ENCODE peak calls at places on chromosomes 5 and 9, in nine cellular contexts. Q is CD4-positive, CD25-positive, alpha-beta regulatory T cell; L is adipocyte; U is kidney epithelial cell; R is aorta; E is tibial artery; W is CD8-positive, alpha-beta T cell; I is heart left ventricle; S is left ventricle myocardium inferior. O is an unnamed sample.

GRCh38 chr5:132074772-132075718 is 1.5 kb downstream of the CSF2 start:
- DNase-seq in Q (no peak), L (no peak), U (no peak), R (no peak), E (no peak), W (no peak), I (no peak), S (no peak), O (peak; percentile 90)

GRCh38 chr5:112862085-112862484 is 998 bp downstream of the SRP19 start:
- DNase-seq in Q (no peak), L (no peak), U (no peak), R (no peak), E (no peak), W (no peak), I (no peak), S (no peak), O (no peak)

GRCh38 chr9:111914749-111915424 is 18.3 kb downstream of the UGCG start:
- DNase-seq in Q (peak; percentile 30), L (peak; percentile 62), U (no peak), R (no peak), E (no peak), W (no peak), I (no peak), S (no peak), O (no peak)

GRCh38 chr9:126326228-126327015 is at the start of gene MVB12B:
- DNase-seq in Q (peak; percentile 57), L (peak; percentile 77), U (no peak), R (peak; percentile 57), E (no peak), W (peak; percentile 66), I (peak; percentile 65), S (peak; percentile 46), O (peak; percentile 70)

GRCh38 chr9:71681708-71682268 is 86.5 kb downstream of the CEMIP2 start:
- DNase-seq in Q (no peak), L (peak; percentile 70), U (no peak), R (no peak), E (no peak), W (no peak), I (no peak), S (no peak), O (no peak)

GRCh38 chr9:113653746-113654604 is 190.4 kb downstream of the RGS3 start:
- DNase-seq in Q (no peak), L (no peak), U (no peak), R (peak; percentile 69), E (no peak), W (no peak), I (no peak), S (no peak), O (no peak)

GRCh38 chr9:121861501-121862180 is 210.2 kb downstream of the DAB2IP start:
- DNase-seq in Q (no peak), L (no peak), U (no peak), R (no peak), E (no peak), W (no peak), I (peak; percentile 56), S (peak; percentile 37), O (no peak)

GRCh38 chr5:65213921-65214525 is 267.7 kb downstream of the ADAMTS6 start:
- DNase-seq in Q (no peak), L (no peak), U (no peak), R (no peak), E (no peak), W (no peak), I (no peak), S (peak; percentile 13), O (no peak)

GRCh38 chr9:129823163-129823933 is 588 bp downstream of the TOR1A start:
- DNase-seq in Q (no peak), L (peak; percentile 50), U (no peak), R (no peak), E (no peak), W (peak; percentile 17), I (no peak), S (no peak), O (peak; percentile 55)

GRCh38 chr9:95313010-95313498 is 4.5 kb downstream of the FANCC start:
- DNase-seq in Q (no peak), L (peak; percentile 60), U (peak; percentile 32), R (peak; percentile 68), E (peak; percentile 45), W (no peak), I (peak; percentile 70), S (peak; percentile 46), O (peak; percentile 86)

DNA sequence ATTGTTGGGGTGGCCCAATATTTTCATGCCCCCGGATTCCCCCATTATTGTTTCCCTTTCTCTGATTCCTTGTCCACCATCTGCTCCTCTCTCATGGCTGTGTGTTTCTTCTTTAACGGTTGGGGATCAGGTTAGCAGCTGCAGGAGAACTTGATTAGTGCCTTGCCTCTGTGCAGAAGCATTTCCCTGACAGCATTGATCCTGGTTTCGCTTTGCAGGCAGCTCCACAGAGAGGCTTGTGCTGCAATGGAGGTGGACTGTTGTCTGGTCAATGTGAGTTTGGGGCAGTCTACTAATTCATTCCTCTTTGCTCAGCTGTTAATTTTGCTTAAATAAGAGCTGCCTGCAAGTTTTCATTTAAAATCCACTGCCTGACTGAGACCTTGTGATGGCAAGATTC is 32.5 kb upstream of the SSBP2 start:
- DNase-seq in Q (no peak), L (no peak), U (no peak), R (no peak), E (no peak), W (no peak), I (no peak), S (no peak), O (no peak)
- H3K4me3 ChIP-seq in Q (no peak overlapping the region), L (peak overlapping the region; percentile 27), U (no peak overlapping the region), R (no peak overlapping the region), E (no peak overlapping the region), W (no peak overlapping the region), I (no peak overlapping the region), S (no peak overlapping the region), O (no peak overlapping the region)

DNA sequence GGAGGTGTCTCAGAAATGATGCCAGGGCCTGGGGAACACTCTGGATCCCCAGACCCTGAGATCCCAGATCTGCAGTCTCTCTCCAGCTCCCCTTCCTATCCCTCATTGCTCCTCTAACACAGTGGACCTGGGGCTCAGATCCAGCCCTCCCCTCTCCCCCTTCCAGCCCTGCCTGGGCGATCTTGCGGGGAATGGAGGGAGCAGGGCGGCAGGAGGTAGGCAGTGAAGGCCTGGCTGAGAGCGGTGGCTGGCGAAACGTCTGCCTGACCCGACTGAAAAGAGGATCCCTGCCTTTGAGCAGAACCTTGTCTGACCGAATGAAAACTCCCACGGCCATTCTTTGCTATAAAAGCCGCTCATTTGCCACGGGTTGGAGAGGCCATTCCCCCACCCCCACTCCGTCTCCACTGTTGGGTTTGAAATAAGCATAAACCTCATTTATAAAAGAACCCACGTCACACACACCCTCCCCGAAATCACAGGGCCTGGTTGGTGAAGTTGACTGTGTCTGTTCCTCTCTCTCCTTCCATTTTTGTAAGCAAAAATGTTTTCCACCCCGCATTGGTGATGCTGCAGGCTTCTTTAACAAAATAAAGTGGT is 8.8 kb downstream of the MSX2 start:
- DNase-seq in Q (no peak), L (no peak), U (no peak), R (no peak), E (no peak), W (no peak), I (no peak), S (no peak), O (no peak)
- H3K27me3 ChIP-seq in Q (peaks cover 19% of the 10 kb centered on the region), L (peaks cover 36% of the 10 kb centered on the region), U (peaks cover 60% of the 10 kb centered on the region), R (no peaks in the 10 kb centered on the region), E (no peaks in the 10 kb centered on the region), W (peaks cover 6% of the 10 kb centered on the region), I (peaks cover 76% of the 10 kb centered on the region), S (peaks cover 100% of the 10 kb centered on the region), O (peaks cover 85% of the 10 kb centered on the region)

GRCh38 chr5:14107536-14107935 is 35.6 kb upstream of the TRIO start:
- DNase-seq in Q (no peak), L (no peak), U (no peak), R (no peak), E (no peak), W (no peak), I (no peak), S (no peak), O (no peak)
- H3K4me3 ChIP-seq in Q (no peak overlapping the region), L (no peak overlapping the region), U (no peak overlapping the region), R (no peak overlapping the region), E (no peak overlapping the region), W (no peak overlapping the region), I (no peak overlapping the region), S (no peak overlapping the region), O (no peak overlapping the region)

GRCh38 chr9:74499111-74499601 is 2.0 kb downstream of the RORB start:
- DNase-seq in Q (no peak), L (no peak), U (no peak), R (no peak), E (no peak), W (no peak), I (peak; percentile 23), S (no peak), O (no peak)

GRCh38 chr9:74499770-74500583 is 2.8 kb downstream of the RORB start:
- DNase-seq in Q (no peak), L (peak; percentile 9), U (no peak), R (no peak), E (no peak), W (no peak), I (peak; percentile 20), S (no peak), O (no peak)

GRCh38 chr9:74497750-74498615 is 848 bp downstream of the RORB start:
- DNase-seq in Q (no peak), L (peak; percentile 51), U (no peak), R (peak; percentile 49), E (no peak), W (peak; percentile 5), I (peak; percentile 35), S (peak; percentile 31), O (peak; percentile 55)

GRCh38 chr9:74496819-74497749 is at the start of gene RORB:
- DNase-seq in Q (no peak), L (peak; percentile 86), U (peak; percentile 4), R (peak; percentile 61), E (peak; percentile 37), W (peak; percentile 28), I (peak; percentile 81), S (peak; percentile 77), O (peak; percentile 66)

GRCh38 chr9:74498616-74499095 is 1.5 kb downstream of the RORB start:
- DNase-seq in Q (no peak), L (peak; percentile 1), U (no peak), R (no peak), E (no peak), W (no peak), I (no peak), S (no peak), O (no peak)
- H3K27me3 ChIP-seq in Q (peaks cover 20% of the 10 kb centered on the region), L (peaks cover 24% of the 10 kb centered on the region), U (peaks cover 39% of the 10 kb centered on the region), R (no peaks in the 10 kb centered on the region), E (no peaks in the 10 kb centered on the region), W (peaks cover 18% of the 10 kb centered on the region), I (peaks cover 10% of the 10 kb centered on the region), S (peaks cover 57% of the 10 kb centered on the region), O (peaks cover 55% of the 10 kb centered on the region)

GRCh38 chr5:82165740-82166530 is 112.2 kb downstream of the RPS23 start:
- DNase-seq in Q (peak; percentile 49), L (peak; percentile 93), U (peak; percentile 82), R (peak; percentile 77), E (peak; percentile 82), W (peak; percentile 30), I (peak; percentile 79), S (peak; percentile 59), O (peak; percentile 61)

GRCh38 chr5:82167372-82167771 is 110.8 kb downstream of the RPS23 start:
- DNase-seq in Q (no peak), L (no peak), U (no peak), R (no peak), E (no peak), W (no peak), I (no peak), S (no peak), O (no peak)

GRCh38 chr5:82163459-82164108 is 114.6 kb downstream of the RPS23 start:
- DNase-seq in Q (no peak), L (peak; percentile 65), U (no peak), R (no peak), E (no peak), W (no peak), I (no peak), S (no peak), O (no peak)

GRCh38 chr5:82164109-82164956 is 113.8 kb downstream of the RPS23 start:
- DNase-seq in Q (no peak), L (peak; percentile 79), U (peak; percentile 75), R (no peak), E (no peak), W (no peak), I (no peak), S (no peak), O (no peak)

GRCh38 chr5:82164957-82165698 is 113.0 kb downstream of the RPS23 start:
- DNase-seq in Q (no peak), L (peak; percentile 36), U (no peak), R (no peak), E (no peak), W (no peak), I (no peak), S (peak; percentile 15), O (no peak)
- H3K4me3 ChIP-seq in Q (no peak overlapping the region), L (no peak overlapping the region), U (no peak overlapping the region), R (no peak overlapping the region), E (no peak overlapping the region), W (no peak overlapping the region), I (no peak overlapping the region), S (no peak overlapping the region), O (no peak overlapping the region)